ENCODE peak calls at places on chromosome X, in six cellular contexts. M, F, J, U, E and R are unnamed samples.

GRCh38 chrX:153414838-153415552 is 3.7 kb downstream of the ZFP92 start:
- DNase-seq in U (no peak), F (peak), J (no peak), M (no peak), E (no peak), R (peak)

GRCh38 chrX:39899059-39899458 is 198.7 kb downstream of the BCOR start:
- DNase-seq in J (no peak), F (no peak), U (no peak), E (no peak), M (peak), R (no peak)

GRCh38 chrX:103063918-103064434 is at the start of gene BEX1:
- DNase-seq in F (peak), U (peak), J (peak), M (no peak), E (no peak), R (no peak)

GRCh38 chrX:2317527-2318055 is 183.2 kb downstream of the DHRSX start:
- DNase-seq in U (no peak), E (no peak), M (no peak), F (no peak), J (no peak), R (no peak)

GRCh38 chrX:13571136-13571535 is 1.7 kb downstream of the EGFL6 start:
- DNase-seq in M (no peak), J (no peak), E (no peak), F (no peak), U (no peak), R (no peak)

GRCh38 chrX:31179203-31179602 is 107.4 kb upstream of the FTHL17 start:
- DNase-seq in E (no peak), M (no peak), J (no peak), F (no peak), U (no peak), R (no peak)

GRCh38 chrX:2694868-2695267 is 3.8 kb downstream of the CD99 start:
- DNase-seq in E (no peak), M (no peak), J (no peak), U (no peak), F (no peak), R (no peak)

GRCh38 chrX:623599-624323 is 6.8 kb upstream of the SHOX start:
- DNase-seq in M (no peak), E (peak), F (no peak), J (peak), U (no peak), R (no peak)

GRCh38 chrX:118694628-118695027 is 32.8 kb upstream of the IL13RA1 start:
- DNase-seq in F (no peak), J (no peak), U (no peak), M (no peak), E (no peak), R (no peak)

GRCh38 chrX:20507901-20508620 is 241.4 kb upstream of the RPS6KA3 start:
- DNase-seq in U (no peak), M (peak), E (no peak), F (no peak), J (no peak), R (no peak)
- H3K4me3 ChIP-seq in U (no peak), M (no peak), E (no peak), F (no peak), J (no peak), R (no peak)

DNA sequence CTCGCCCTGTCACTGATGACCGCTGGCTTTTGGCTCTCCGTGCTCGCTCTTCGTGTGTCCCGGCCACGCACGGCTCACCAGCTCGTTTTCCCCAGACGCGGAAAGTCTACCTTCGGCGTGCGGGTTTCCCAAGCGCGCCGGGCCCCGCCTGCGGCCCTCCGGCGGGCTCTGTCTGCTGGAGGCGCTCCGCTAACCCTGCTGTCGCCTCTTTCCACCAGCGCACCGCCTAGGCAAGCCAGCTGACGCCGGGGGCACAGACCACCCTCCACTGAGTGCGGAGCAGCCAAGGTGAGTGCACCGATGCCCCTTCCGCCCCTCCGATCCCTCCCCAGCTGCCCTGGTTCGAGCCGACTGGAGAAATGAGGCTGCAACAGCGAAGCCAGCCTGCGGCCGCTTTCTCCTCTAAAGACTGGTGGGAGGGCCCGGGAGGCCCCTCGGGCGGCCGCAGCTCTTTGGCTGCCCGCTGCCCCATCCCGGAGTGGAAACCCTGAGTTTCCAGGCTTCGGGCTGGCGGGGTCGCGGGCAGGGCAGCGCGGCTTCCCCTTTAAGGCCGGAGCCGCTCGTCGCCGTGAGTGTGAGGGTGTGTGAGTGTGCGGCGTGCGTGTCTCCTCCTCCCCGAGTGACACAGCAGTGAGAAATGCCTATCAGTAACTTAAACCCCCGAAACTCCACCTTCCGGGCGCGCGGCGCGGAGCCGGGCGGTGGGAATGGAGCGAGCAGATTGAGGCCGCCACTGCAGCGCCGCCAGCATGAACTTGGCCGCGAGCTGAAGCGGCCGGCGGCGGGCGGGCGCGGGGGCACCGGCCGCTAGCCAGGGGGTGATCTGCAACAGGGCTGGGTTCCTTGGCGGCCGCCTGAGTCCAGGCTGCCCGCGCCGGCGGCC is at the start of gene MAMLD1:
- DNase-seq in F (peak), E (peak), M (peak), J (peak), U (no peak), R (peak)
- H3K4me3 ChIP-seq in F (peak), E (peak), M (peak), J (peak), U (peak), R (peak)

GRCh38 chrX:150365051-150365952 is 2.2 kb downstream of the MAMLD1 start:
- DNase-seq in E (peak), M (peak), J (peak), F (peak), U (no peak), R (peak)
- H3K4me3 ChIP-seq in E (peak), M (peak), J (peak), F (peak), U (peak), R (peak)

DNA sequence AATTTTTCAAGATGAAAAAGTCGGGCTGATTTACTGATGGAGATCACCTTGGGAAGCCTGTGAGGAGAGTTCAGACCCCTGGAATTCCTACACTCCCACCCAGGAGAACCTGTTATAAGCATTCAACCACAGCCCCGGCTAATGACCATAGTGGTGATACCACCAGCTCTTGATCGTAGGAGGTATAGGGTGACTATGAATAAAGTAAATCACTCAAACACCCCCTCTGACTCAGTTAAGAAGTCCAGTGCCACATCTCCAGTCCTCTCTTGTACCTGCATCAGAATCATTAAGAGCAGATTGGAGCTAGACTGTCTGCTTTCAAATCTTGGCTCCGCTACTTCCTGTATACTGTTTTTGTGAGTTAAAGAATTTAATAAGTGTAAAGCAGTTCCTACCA is 565.0 kb upstream of the DIPK2B start:
- DNase-seq in J (no peak), E (no peak), U (no peak), F (no peak), M (peak), R (no peak)
- H3K4me3 ChIP-seq in J (no peak), E (no peak), U (no peak), F (peak), M (peak), R (no peak)

GRCh38 chrX:106995678-106996077 is 4.3 kb downstream of the MORC4 start:
- DNase-seq in E (no peak), U (no peak), M (no peak), J (no peak), F (no peak), R (no peak)

GRCh38 chrX:106999002-106999975 is 723 bp downstream of the MORC4 start:
- DNase-seq in M (peak), F (peak), U (no peak), J (peak), E (peak), R (peak)

GRCh38 chrX:106997611-106998010 is 2.4 kb downstream of the MORC4 start:
- DNase-seq in F (no peak), E (no peak), M (no peak), J (no peak), U (no peak), R (no peak)

DNA sequence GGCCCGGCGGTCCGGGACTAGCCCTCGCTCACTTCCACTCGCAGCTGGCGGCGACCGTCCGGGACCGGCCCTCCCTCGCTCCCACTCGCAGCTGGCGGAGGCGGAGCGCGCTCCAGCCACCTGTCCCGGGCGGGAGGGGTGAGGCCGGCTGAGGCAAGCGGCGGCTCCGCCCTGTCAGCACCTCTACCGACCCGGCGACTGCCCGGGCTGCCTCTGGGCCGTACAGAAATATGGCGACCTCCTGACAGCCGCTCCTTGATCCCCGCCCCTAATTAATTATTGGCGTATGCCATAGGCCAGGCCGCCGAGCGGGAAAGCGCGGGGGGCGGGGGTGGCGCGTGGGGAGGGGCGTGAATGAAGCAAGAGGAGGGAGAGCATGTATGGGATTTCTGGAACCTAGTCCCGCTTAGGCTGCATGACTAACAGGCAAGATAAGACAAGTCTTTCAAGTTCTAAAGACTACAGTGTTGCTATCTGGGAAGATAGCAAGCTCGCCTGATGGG is at the start of gene MORC4:
- DNase-seq in F (peak), J (peak), U (peak), M (peak), E (peak), R (peak)
- H3K4me3 ChIP-seq in F (peak), J (peak), U (peak), M (peak), E (peak), R (peak)

DNA sequence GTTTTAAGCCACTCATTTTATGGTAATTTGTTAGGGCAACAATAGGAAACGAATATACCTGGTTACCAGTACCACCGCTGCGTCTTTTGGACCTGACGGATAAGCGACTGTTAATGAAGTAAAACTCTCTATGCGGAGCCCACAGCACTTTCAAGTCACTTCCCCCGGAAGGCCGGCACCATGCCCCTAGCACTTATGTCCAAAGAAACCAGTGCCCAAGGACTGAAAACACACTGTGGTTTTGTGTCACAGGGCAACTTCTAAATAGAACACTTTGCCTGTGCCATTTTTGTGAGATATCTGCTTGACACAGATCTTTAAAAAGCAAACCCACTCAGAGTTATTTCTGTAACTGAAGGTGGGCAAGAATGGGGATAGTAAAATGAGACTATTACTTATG is 22.7 kb downstream of the SH3KBP1 start:
- DNase-seq in J (no peak), U (no peak), M (no peak), F (no peak), E (no peak), R (no peak)
- H3K4me3 ChIP-seq in J (no peak), U (no peak), M (no peak), F (no peak), E (no peak), R (no peak)

GRCh38 chrX:135973025-135973547 is 702 bp downstream of the MMGT1 start:
- DNase-seq in E (peak), J (no peak), U (no peak), F (no peak), M (peak), R (no peak)

GRCh38 chrX:135975421-135975820 is 1.6 kb upstream of the MMGT1 start:
- DNase-seq in M (no peak), F (no peak), U (no peak), E (no peak), J (no peak), R (no peak)

GRCh38 chrX:135977611-135978010 is 3.8 kb upstream of the MMGT1 start:
- DNase-seq in F (no peak), M (peak), U (no peak), E (peak), J (no peak), R (no peak)

GRCh38 chrX:135973548-135974278 is at the start of gene MMGT1:
- DNase-seq in E (peak), J (peak), M (peak), F (peak), U (no peak), R (peak)

DNA sequence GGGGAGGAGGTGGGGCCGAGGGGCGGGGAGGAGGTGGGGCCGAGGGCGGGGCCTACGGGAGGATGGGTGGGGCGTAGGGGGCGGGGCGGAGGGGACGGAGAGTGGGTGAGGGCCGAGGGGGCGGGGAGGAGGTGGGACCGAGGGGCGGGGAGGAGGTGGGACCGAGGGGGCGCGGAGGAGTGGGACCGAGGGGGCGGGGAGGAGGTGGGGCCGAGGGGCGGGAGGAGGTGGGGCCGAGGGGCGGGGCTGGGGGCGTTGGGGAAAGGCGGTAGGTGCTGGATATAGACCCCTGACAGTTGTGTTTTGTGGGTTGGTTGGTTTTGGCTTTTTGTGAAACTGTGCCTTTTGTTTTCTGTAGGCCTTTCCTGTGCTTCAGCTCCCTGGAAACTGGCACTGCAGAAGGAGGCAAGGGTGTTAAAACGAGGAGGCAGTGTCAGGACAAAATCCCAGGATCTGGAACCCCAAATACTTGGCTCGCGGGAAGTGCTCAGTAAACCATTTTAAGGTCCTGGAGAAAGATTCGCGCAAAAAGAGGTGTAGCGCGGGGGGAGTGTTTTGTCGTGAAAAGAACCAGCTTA is 580 bp upstream of the MMGT1 start:
- DNase-seq in M (peak), F (peak), J (peak), U (no peak), E (peak), R (peak)
- H3K4me3 ChIP-seq in M (peak), F (peak), J (peak), U (no peak), E (peak), R (no peak)